ENCODE peak calls at places on chromosomes 3 and 15, in four cellular contexts. D is HEK293T; I is LoVo; N is activated CD8-positive, alpha-beta memory T cell treated with anti-CD3 and anti-CD28 coated beads, Interleukin-2, amount 50 U/mL, for 4 hours. H is an unnamed sample.

GRCh38 chr3:45084820-45085816 is 59.0 kb downstream of the CLEC3B start:
- DNase-seq in D (no peak), I (no peak), N (no peak), H (no peak)

GRCh38 chr3:151169700-151170224 is 33.3 kb downstream of the GPR171 start:
- DNase-seq in D (no peak), I (no peak), N (no peak), H (peak; percentile 40)

GRCh38 chr15:60673156-60673555 is 194.2 kb upstream of the ICE2 start:
- DNase-seq in D (no peak), I (no peak), N (no peak), H (no peak)

GRCh38 chr15:51341366-51342248 is at the start of gene GLDN:
- DNase-seq in D (peak; percentile 6), I (no peak), N (no peak), H (no peak)

GRCh38 chr3:297585-297984 is 101.0 kb downstream of the CHL1 start:
- DNase-seq in D (no peak), I (no peak), N (no peak), H (no peak)

GRCh38 chr3:137105277-137105977 is 147.6 kb downstream of the IL20RB start:
- DNase-seq in D (peak; percentile 51), I (peak; percentile 64), N (no peak), H (no peak)

GRCh38 chr15:95609096-95609495 is 721.4 kb upstream of the NR2F2 start:
- DNase-seq in D (no peak), I (no peak), N (no peak), H (no peak)

GRCh38 chr15:88619796-88620195 is 1.3 kb upstream of the AEN start:
- DNase-seq in D (no peak), I (no peak), N (no peak), H (no peak)

GRCh38 chr15:59443341-59444081 is 5.5 kb downstream of the FAM81A start:
- DNase-seq in D (no peak), I (no peak), N (no peak), H (no peak)

GRCh38 chr3:106065831-106066230 is 197.0 kb upstream of the CBLB start:
- DNase-seq in D (no peak), I (no peak), N (no peak), H (no peak)

GRCh38 chr3:52437326-52438103 is 7.4 kb downstream of the SEMA3G start:
- DNase-seq in D (no peak), I (no peak), N (no peak), H (peak; percentile 69)

GRCh38 chr3:125192190-125193035 is 20.1 kb downstream of the SLC12A8 start:
- DNase-seq in D (no peak), I (no peak), N (no peak), H (no peak)

GRCh38 chr3:52787672-52788625 is 6.6 kb upstream of the ITIH3 start:
- DNase-seq in D (no peak), I (no peak), N (no peak), H (no peak)

GRCh38 chr3:64122476-64122875 is 99.2 kb upstream of the PSMD6 start:
- DNase-seq in D (no peak), I (no peak), N (no peak), H (no peak)

H was measured in Peyer's patch.